ENCODE peak calls at places on chromosomes 1 and 21, in five cellular contexts. S is GM12878, O is K562, Z is HCT116, D is HepG2. E is an unnamed sample.

GRCh38 chr1:115833806-115834205 is 7.1 kb downstream of the NHLH2 start:
- DNase-seq in S (no peak), D (no peak), O (no peak), Z (no peak), E (peak; percentile 56)

GRCh38 chr1:23930861-23931471 is 17.8 kb upstream of the CNR2 start:
- DNase-seq in S (no peak), Z (no peak), D (no peak), O (peak; percentile 4), E (no peak)

GRCh38 chr1:168833352-168833751 is 104.3 kb upstream of the DPT start:
- DNase-seq in S (no peak), D (peak; percentile 5), Z (no peak), O (no peak), E (no peak)

GRCh38 chr1:172335377-172335776 is 85.1 kb upstream of the C1orf105 start:
- DNase-seq in D (no peak), O (no peak), S (no peak), Z (no peak), E (no peak)

GRCh38 chr1:226134170-226135058 is 52.1 kb downstream of the ACBD3 start:
- DNase-seq in Z (no peak), O (no peak), D (no peak), S (no peak), E (no peak)

GRCh38 chr1:116508984-116509980 is 61.5 kb downstream of the CD58 start:
- DNase-seq in O (no peak), D (peak; percentile 89), Z (peak; percentile 88), S (no peak), E (no peak)

GRCh38 chr1:243855616-243856318 is 5.7 kb upstream of the AKT3 start:
- DNase-seq in D (no peak), O (no peak), Z (no peak), S (no peak), E (peak; percentile 47)

GRCh38 chr1:215118081-215118480 is 35.5 kb downstream of the KCNK2 start:
- DNase-seq in O (no peak), D (no peak), Z (no peak), S (no peak), E (no peak)

GRCh38 chr1:5740450-5740849 is 251.8 kb downstream of the NPHP4 start:
- DNase-seq in D (no peak), S (no peak), Z (no peak), O (no peak), E (no peak)

GRCh38 chr1:177825276-177825903 is 144.5 kb downstream of the SEC16B start:
- DNase-seq in O (no peak), D (no peak), S (no peak), Z (no peak), E (no peak)

GRCh38 chr1:234473123-234473522 is 5.9 kb downstream of the TARBP1 start:
- DNase-seq in Z (no peak), S (no peak), O (no peak), D (no peak), E (no peak)

GRCh38 chr21:26127918-26128317 is 42.7 kb downstream of the APP start:
- DNase-seq in O (no peak), D (no peak), Z (no peak), S (no peak), E (no peak)

GRCh38 chr1:176174108-176174507 is 33.0 kb downstream of the COP1 start:
- DNase-seq in D (no peak), O (no peak), Z (no peak), S (no peak), E (no peak)

GRCh38 chr1:31745071-31745897 is 18.9 kb downstream of the ADGRB2 start:
- DNase-seq in D (peak; percentile 27), Z (no peak), O (peak; percentile 94), S (no peak), E (peak; percentile 83)

GRCh38 chr21:43274946-43275310 is 106.1 kb downstream of the CRYAA start:
- DNase-seq in Z (no peak), S (no peak), D (no peak), O (no peak), E (no peak)

GRCh38 chr1:24186711-24186992 is 437 bp downstream of the IFNLR1 start:
- DNase-seq in D (no peak), Z (no peak), O (no peak), S (no peak), E (no peak)

GRCh38 chr1:234725177-234726132 is 115.5 kb upstream of the IRF2BP2 start:
- DNase-seq in O (peak; percentile 28), S (no peak), Z (no peak), D (no peak), E (no peak)

GRCh38 chr1:41846595-41846994 is 72.1 kb downstream of the HIVEP3 start:
- DNase-seq in D (no peak), Z (no peak), S (no peak), O (no peak), E (no peak)

GRCh38 chr1:66283583-66284041 is 250.3 kb upstream of the SGIP1 start:
- DNase-seq in D (no peak), O (no peak), Z (no peak), S (peak; percentile 66), E (no peak)

GRCh38 chr1:186519981-186520380 is 59.1 kb upstream of the PDC start:
- DNase-seq in O (no peak), D (no peak), S (no peak), Z (no peak), E (no peak)

GRCh38 chr1:116767782-116768382 is 13.7 kb downstream of the CD2 start:
- DNase-seq in O (no peak), D (no peak), Z (no peak), S (no peak), E (no peak)

GRCh38 chr1:118247593-118247992 is 62.6 kb upstream of the SPAG17 start:
- DNase-seq in O (peak; percentile 19), Z (peak; percentile 0), D (peak; percentile 7), S (no peak), E (peak; percentile 55)

GRCh38 chr1:212162635-212163034 is 122.6 kb upstream of the PPP2R5A start:
- DNase-seq in D (no peak), Z (no peak), O (no peak), S (peak; percentile 79), E (no peak)

GRCh38 chr1:112064344-112064743 is 74.9 kb upstream of the KCND3 start:
- DNase-seq in D (no peak), S (peak; percentile 31), O (no peak), Z (no peak), E (no peak)

GRCh38 chr1:26826261-26827201 is at the start of gene ZDHHC18:
- DNase-seq in D (peak; percentile 38), Z (no peak), O (peak; percentile 97), S (no peak), E (peak; percentile 82)

GRCh38 chr21:41431788-41432548 is 5.9 kb downstream of the MX1 start:
- DNase-seq in O (no peak), Z (no peak), D (no peak), S (peak; percentile 56), E (no peak)

GRCh38 chr1:30462826-30463425 is 260.5 kb downstream of the MATN1 start:
- DNase-seq in O (no peak), S (no peak), D (no peak), Z (no peak), E (no peak)

GRCh38 chr1:93844262-93845045 is 34.6 kb downstream of the DNTTIP2 start:
- DNase-seq in D (peak; percentile 77), O (peak; percentile 65), S (peak; percentile 34), Z (peak; percentile 55), E (peak; percentile 85)

GRCh38 chr1:41670558-41670957 is 186.1 kb upstream of the EDN2 start:
- DNase-seq in S (no peak), D (no peak), O (no peak), Z (no peak), E (no peak)

GRCh38 chr1:9207086-9207485 is 27.5 kb upstream of the H6PD start:
- DNase-seq in S (no peak), D (no peak), Z (no peak), O (no peak), E (no peak)

GRCh38 chr1:217478450-217478849 is 152.4 kb downstream of the GPATCH2 start:
- DNase-seq in S (no peak), D (no peak), Z (no peak), O (no peak), E (no peak)

GRCh38 chr1:228104526-228105251 is 1.6 kb upstream of the C1orf35 start:
- DNase-seq in S (no peak), O (peak; percentile 4), D (no peak), Z (no peak), E (no peak)

DNA sequence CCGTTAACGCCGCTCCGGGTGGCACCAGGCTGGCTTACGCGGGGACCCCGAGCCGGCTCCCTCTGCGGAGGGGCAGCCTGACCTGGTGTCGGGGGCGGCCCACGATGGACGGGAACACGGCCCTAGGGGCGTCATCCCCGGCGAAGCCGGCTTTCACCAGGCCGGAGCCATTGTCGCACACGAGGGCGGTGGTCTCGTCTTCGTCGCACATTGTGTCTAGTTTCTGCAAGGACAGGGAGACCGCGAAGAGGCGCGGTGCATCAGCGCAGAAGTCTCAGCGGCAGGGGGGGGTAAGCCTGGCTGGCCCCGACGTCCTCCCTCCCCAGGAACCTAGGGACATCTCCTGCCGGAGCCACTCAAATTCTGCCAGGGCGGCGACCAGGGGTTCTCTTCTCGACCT is 989 bp downstream of the ACTA1 start:
- DNase-seq in S (no peak), O (no peak), Z (no peak), D (no peak), E (peak; percentile 6)
- TF ChIP-seq EZH2 in S (no peak), O (no peak), Z (no peak), D (no peak), E (no peak)

GRCh38 chr1:81670286-81670685 is 130.4 kb upstream of the ADGRL2 start:
- DNase-seq in S (no peak), D (no peak), Z (no peak), O (no peak), E (no peak)
- H2AFZ ChIP-seq in S (no peak overlapping the region), D (no peak overlapping the region), Z (no peak overlapping the region), O (no peak overlapping the region), E (no peak overlapping the region)

GRCh38 chr1:184677344-184677743 is 77.3 kb downstream of the EDEM3 start:
- DNase-seq in S (no peak), D (no peak), O (no peak), Z (no peak), E (no peak)

GRCh38 chr1:184669400-184669799 is 85.3 kb downstream of the EDEM3 start:
- DNase-seq in O (no peak), S (no peak), Z (no peak), D (no peak), E (peak; percentile 21)

GRCh38 chr1:184673305-184673704 is 81.4 kb downstream of the EDEM3 start:
- DNase-seq in D (no peak), O (no peak), S (no peak), Z (no peak), E (no peak)

GRCh38 chr1:184672013-184672726 is 82.5 kb downstream of the EDEM3 start:
- DNase-seq in D (no peak), S (no peak), O (no peak), Z (no peak), E (no peak)
- TF ChIP-seq REST in D (no peak), S (no peak), O (no peak), Z (no peak), E (no peak)

GRCh38 chr1:39900662-39901485 is 843 bp downstream of the MYCL start:
- DNase-seq in Z (no peak), S (no peak), D (no peak), O (peak; percentile 52), E (no peak)

GRCh38 chr1:39899611-39900538 is 1.8 kb downstream of the MYCL start:
- DNase-seq in O (no peak), D (no peak), Z (no peak), S (no peak), E (no peak)

GRCh38 chr1:39901486-39902120 is at the start of gene MYCL:
- DNase-seq in Z (peak; percentile 87), O (peak; percentile 93), D (peak; percentile 64), S (no peak), E (peak; percentile 98)

GRCh38 chr1:39905142-39905541 is 3.4 kb upstream of the MYCL start:
- DNase-seq in S (no peak), O (no peak), Z (no peak), D (no peak), E (no peak)

GRCh38 chr1:39902121-39902807 is 547 bp upstream of the MYCL start:
- DNase-seq in O (peak; percentile 90), S (no peak), Z (peak; percentile 70), D (peak; percentile 24), E (peak; percentile 94)
- TF ChIP-seq EZH2 in O (no peak), S (no peak), Z (no peak), D (no peak), E (no peak)

E was measured in GM23338.